ENCODE peak calls at places on chromosome 9, in seven cellular contexts. A is endothelial cell of umbilical vein; X is IMR-90; C is CD4-positive, CD25-positive, alpha-beta regulatory T cell; R is uterus; O is aorta; U is A549. Z is an unnamed sample.

GRCh38 chr9:38360880-38361836 is 31.3 kb upstream of the ALDH1B1 start:
- DNase-seq in A (no peak), X (no peak), C (no peak), R (no peak), O (peak; percentile 47), U (no peak), Z (no peak)

GRCh38 chr9:16328349-16328748 is 542.1 kb downstream of the BNC2 start:
- DNase-seq in A (no peak), X (no peak), C (no peak), R (no peak), O (no peak), U (no peak), Z (no peak)

GRCh38 chr9:79011461-79011860 is 560.3 kb upstream of the TLE4 start:
- DNase-seq in A (no peak), X (no peak), C (no peak), R (no peak), O (no peak), U (no peak), Z (no peak)

GRCh38 chr9:25716220-25716872 is 38.1 kb upstream of the TUSC1 start:
- DNase-seq in A (peak; percentile 45), X (peak; percentile 74), C (no peak), R (no peak), O (peak; percentile 33), U (peak; percentile 5), Z (no peak)

GRCh38 chr9:105658351-105658750 is 3.9 kb upstream of the TAL2 start:
- DNase-seq in A (no peak), X (no peak), C (no peak), R (no peak), O (no peak), U (no peak), Z (no peak)

GRCh38 chr9:34145165-34145564 is 18.7 kb upstream of the DCAF12 start:
- DNase-seq in A (no peak), X (peak; percentile 24), C (no peak), R (no peak), O (no peak), U (no peak), Z (no peak)

GRCh38 chr9:20732118-20732517 is 48.1 kb downstream of the FOCAD start:
- DNase-seq in A (peak; percentile 93), X (peak; percentile 51), C (no peak), R (no peak), O (no peak), U (peak; percentile 8), Z (no peak)

GRCh38 chr9:70411141-70411929 is 3.1 kb downstream of the KLF9 start:
- DNase-seq in A (peak; percentile 77), X (peak; percentile 75), C (peak; percentile 41), R (peak; percentile 72), O (peak; percentile 85), U (no peak), Z (peak; percentile 55)

GRCh38 chr9:27303219-27303618 is 6.3 kb upstream of the EQTN start:
- DNase-seq in A (no peak), X (peak; percentile 4), C (no peak), R (no peak), O (no peak), U (peak; percentile 5), Z (no peak)

GRCh38 chr9:3939820-3940219 is 360.0 kb downstream of the GLIS3 start:
- DNase-seq in A (no peak), X (no peak), C (no peak), R (no peak), O (no peak), U (no peak), Z (no peak)

GRCh38 chr9:304519-305185 is 90.0 kb downstream of the DOCK8 start:
- DNase-seq in A (no peak), X (no peak), C (no peak), R (no peak), O (no peak), U (no peak), Z (peak; percentile 38)

GRCh38 chr9:36450110-36450732 is 50.2 kb upstream of the RNF38 start:
- DNase-seq in A (peak; percentile 50), X (peak; percentile 57), C (peak; percentile 44), R (no peak), O (no peak), U (peak; percentile 38), Z (no peak)

GRCh38 chr9:84296146-84296843 is 44.3 kb downstream of the SLC28A3 start:
- DNase-seq in A (no peak), X (peak; percentile 90), C (peak; percentile 29), R (no peak), O (no peak), U (peak; percentile 13), Z (no peak)

GRCh38 chr9:112112941-112113399 is 62.1 kb downstream of the SUSD1 start:
- DNase-seq in A (no peak), X (no peak), C (peak; percentile 26), R (no peak), O (no peak), U (peak; percentile 51), Z (peak; percentile 29)

GRCh38 chr9:34430843-34431437 is 27.4 kb downstream of the FAM219A start:
- DNase-seq in A (peak; percentile 64), X (peak; percentile 85), C (peak; percentile 47), R (peak; percentile 22), O (peak; percentile 84), U (peak; percentile 8), Z (peak; percentile 32)

GRCh38 chr9:135744333-135745070 is 42.5 kb downstream of the KCNT1 start:
- DNase-seq in A (no peak), X (no peak), C (no peak), R (no peak), O (no peak), U (no peak), Z (no peak)

GRCh38 chr9:136399176-136400037 is 563 bp downstream of the SNAPC4 start:
- DNase-seq in A (peak; percentile 24), X (no peak), C (peak; percentile 42), R (no peak), O (no peak), U (no peak), Z (no peak)

DNA sequence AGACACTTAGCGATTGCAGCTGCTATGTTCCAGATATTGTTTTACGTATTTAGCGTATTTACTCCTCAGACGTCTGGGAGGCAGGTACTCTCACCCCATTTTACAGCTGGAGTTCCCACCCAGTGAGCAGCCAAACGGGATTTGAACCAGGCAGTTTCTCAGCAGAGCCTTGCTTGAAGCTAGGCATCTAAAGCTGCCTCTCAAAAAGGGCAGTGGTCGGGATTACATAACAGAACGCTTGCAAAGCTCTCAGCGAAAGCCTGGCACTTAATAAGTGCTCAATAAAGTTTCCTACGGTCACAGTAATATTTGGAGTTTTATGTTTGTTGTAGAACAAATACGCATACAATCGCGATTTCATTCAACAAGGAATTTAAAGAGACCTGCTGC is 302 bp upstream of the BSPRY start:
- DNase-seq in A (no peak), X (no peak), C (no peak), R (no peak), O (no peak), U (no peak), Z (no peak)
- H3K4me1 ChIP-seq in A (peaks cover 3% of the 10 kb centered on the region), X (no peaks in the 10 kb centered on the region), C (peaks cover 16% of the 10 kb centered on the region), R (no peaks in the 10 kb centered on the region), O (no peaks in the 10 kb centered on the region), U (peaks cover 6% of the 10 kb centered on the region), Z (no peaks in the 10 kb centered on the region)

DNA sequence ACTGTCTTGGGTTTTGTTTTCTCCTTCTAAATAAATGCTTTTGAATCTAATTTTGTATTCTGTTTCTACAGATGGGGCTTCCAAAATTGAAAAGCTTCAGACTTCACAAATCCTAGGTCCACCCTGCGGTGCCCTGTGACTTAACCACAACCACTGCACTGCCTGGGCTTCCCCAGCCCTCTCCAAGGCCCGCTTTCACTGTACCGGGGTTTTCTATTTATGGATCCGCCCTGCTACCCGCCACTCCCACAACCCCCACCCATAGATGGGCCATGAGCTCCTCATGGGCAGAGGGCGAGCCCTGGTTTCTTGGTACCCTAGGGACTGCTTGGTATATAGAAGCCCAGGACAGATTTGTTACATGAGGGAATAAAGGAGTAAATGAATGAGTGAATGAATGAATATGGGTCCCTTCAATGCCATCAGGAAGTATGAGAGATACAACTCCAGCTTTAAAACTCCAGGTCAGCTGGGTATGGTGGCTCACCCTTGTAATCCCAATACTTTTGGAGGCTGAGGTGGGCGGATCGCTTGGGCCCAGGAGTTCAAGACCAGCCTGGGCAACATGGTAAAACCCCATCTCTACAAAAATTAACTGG is 39.8 kb upstream of the NEK6 start:
- DNase-seq in A (no peak), X (no peak), C (no peak), R (no peak), O (no peak), U (no peak), Z (no peak)
- H3K27ac ChIP-seq in A (no peak overlapping the region), X (no peak overlapping the region), C (no peak overlapping the region), R (no peak overlapping the region), O (no peak overlapping the region), U (no peak overlapping the region), Z (no peak overlapping the region)

DNA sequence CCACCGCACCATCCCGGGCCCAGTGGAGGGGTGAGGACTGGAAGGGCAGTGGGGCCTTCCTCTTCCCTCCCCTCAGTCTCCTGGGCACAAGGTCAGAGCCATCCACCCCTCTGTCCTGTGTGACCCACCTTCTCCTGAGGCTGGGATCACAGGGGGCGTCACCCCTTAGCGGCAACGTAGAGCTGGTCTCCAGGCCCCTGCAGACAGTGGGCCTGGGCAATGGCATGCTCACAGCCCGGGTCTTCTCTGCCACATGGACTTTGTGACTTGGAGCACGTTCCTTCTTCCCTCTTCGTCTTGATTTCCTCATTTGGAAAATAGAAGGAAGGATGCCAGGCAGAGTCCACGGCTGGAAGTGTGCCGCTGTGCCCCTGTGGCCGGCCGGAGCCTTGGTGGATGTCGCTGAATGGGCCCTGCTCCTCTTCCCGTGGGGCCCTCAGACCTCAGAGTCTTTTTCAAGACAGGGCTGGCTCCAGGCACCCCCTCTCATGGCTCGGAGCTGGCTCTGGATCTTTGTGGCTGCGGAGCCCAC is 10.0 kb downstream of the RXRA start:
- DNase-seq in A (no peak), X (no peak), C (no peak), R (no peak), O (no peak), U (no peak), Z (no peak)
- H3K4me1 ChIP-seq in A (peaks cover 31% of the 10 kb centered on the region), X (peaks cover 37% of the 10 kb centered on the region), C (no peaks in the 10 kb centered on the region), R (peaks cover 2% of the 10 kb centered on the region), O (no peaks in the 10 kb centered on the region), U (peaks cover 20% of the 10 kb centered on the region), Z (peaks cover 83% of the 10 kb centered on the region)

GRCh38 chr9:87610200-87611155 is 112.8 kb downstream of the DAPK1 start:
- DNase-seq in A (no peak), X (peak; percentile 39), C (no peak), R (no peak), O (no peak), U (no peak), Z (no peak)

GRCh38 chr9:87614402-87614801 is 111.5 kb upstream of the CTSL start:
- DNase-seq in A (no peak), X (no peak), C (no peak), R (no peak), O (no peak), U (no peak), Z (no peak)

GRCh38 chr9:87613265-87614111 is 112.4 kb upstream of the CTSL start:
- DNase-seq in A (no peak), X (no peak), C (no peak), R (no peak), O (no peak), U (no peak), Z (peak; percentile 79)

GRCh38 chr9:87615547-87616148 is 110.3 kb upstream of the CTSL start:
- DNase-seq in A (no peak), X (no peak), C (no peak), R (no peak), O (no peak), U (no peak), Z (no peak)

DNA sequence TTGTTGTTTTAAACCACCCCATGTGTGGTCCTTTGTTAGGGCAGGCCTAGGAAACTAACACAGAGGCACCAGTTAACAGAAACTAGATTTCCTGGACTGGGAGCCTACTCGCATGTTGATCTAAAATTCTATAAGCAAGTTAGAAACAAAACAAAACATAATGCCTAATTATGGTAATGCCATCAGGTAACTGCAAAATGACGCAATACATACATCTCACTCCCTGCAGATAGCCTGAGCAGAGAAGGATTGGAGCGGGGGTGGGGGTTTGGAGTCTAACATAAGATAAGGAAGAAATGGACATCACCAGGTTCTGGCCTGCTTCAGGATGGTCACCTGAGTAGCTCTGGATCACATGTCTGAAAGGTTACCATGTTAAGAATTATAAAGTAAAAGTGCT is 113.4 kb upstream of the CTSL start:
- DNase-seq in A (no peak), X (no peak), C (no peak), R (no peak), O (no peak), U (no peak), Z (no peak)
- H3K27ac ChIP-seq in A (no peak overlapping the region), X (no peak overlapping the region), C (no peak overlapping the region), R (no peak overlapping the region), O (no peak overlapping the region), U (peak overlapping the region; percentile 68), Z (no peak overlapping the region)